ENCODE peak calls at places on chromosomes 6 and 20, in six cellular contexts. Q, Y, Z, J, K and B are unnamed samples.
A peak's percentile ranks its signal among the peaks of the same experiment; 100 is the strongest.

GRCh38 chr6:148370171-148370570 is 27.5 kb downstream of the SASH1 start:
- DNase-seq in Q (no peak), Y (no peak), Z (no peak), K (no peak), J (no peak), B (no peak)

GRCh38 chr6:40930555-40930954 is 108.5 kb downstream of the UNC5CL start:
- DNase-seq in Z (no peak), K (peak; percentile 22), Q (no peak), J (no peak), Y (no peak), B (no peak)

GRCh38 chr20:63215101-63216040 is 560 bp downstream of the YTHDF1 start:
- DNase-seq in Q (no peak), J (peak; percentile 47), Y (peak; percentile 48), K (peak; percentile 78), Z (no peak), B (no peak)

GRCh38 chr20:59845472-59845871 is 88.0 kb downstream of the SYCP2 start:
- DNase-seq in K (no peak), Z (no peak), Y (no peak), J (no peak), Q (peak; percentile 25), B (no peak)

GRCh38 chr6:88653936-88654335 is 309.5 kb downstream of the RNGTT start:
- DNase-seq in K (no peak), Q (no peak), J (no peak), Y (no peak), Z (no peak), B (no peak)

GRCh38 chr6:84456803-84457202 is 229.4 kb upstream of the CEP162 start:
- DNase-seq in J (no peak), Z (no peak), Y (no peak), Q (no peak), K (no peak), B (no peak)

GRCh38 chr6:70790483-70790882 is 122.8 kb downstream of the SMAP1 start:
- DNase-seq in K (no peak), Q (no peak), J (no peak), Y (no peak), Z (no peak), B (no peak)

GRCh38 chr20:45363611-45364492 is 896 bp downstream of the SYS1 start:
- DNase-seq in Z (no peak), Q (no peak), Y (no peak), K (no peak), J (no peak), B (no peak)

GRCh38 chr6:815348-815738 is 122.4 kb upstream of the EXOC2 start:
- DNase-seq in K (no peak), J (peak; percentile 36), Z (no peak), Q (no peak), Y (no peak), B (no peak)

GRCh38 chr6:55886185-55886836 is 10.9 kb upstream of the BMP5 start:
- DNase-seq in J (no peak), Z (no peak), Q (no peak), K (peak; percentile 55), Y (no peak), B (no peak)

GRCh38 chr20:24664266-24664986 is 195.0 kb downstream of the SYNDIG1 start:
- DNase-seq in Q (no peak), K (no peak), Z (no peak), Y (peak; percentile 31), J (no peak), B (no peak)

GRCh38 chr6:33082702-33083101 is 6.9 kb downstream of the HLA-DPB1 start:
- DNase-seq in Q (no peak), Y (no peak), K (peak; percentile 87), Z (no peak), J (peak; percentile 23), B (no peak)

GRCh38 chr20:63641792-63642517 is 11.3 kb downstream of the STMN3 start:
- DNase-seq in K (peak; percentile 96), Y (peak; percentile 97), J (peak; percentile 97), Z (peak; percentile 99), Q (no peak), B (peak; percentile 84)

GRCh38 chr6:103167345-103167744 is 1692.4 kb downstream of the HACE1 start:
- DNase-seq in Z (no peak), Q (no peak), J (no peak), Y (no peak), K (no peak), B (no peak)

GRCh38 chr6:22596011-22596410 is 26.6 kb downstream of the HDGFL1 start:
- DNase-seq in K (no peak), Y (no peak), Q (no peak), Z (no peak), J (no peak), B (no peak)

GRCh38 chr20:15931897-15932296 is 641.4 kb downstream of the KIF16B start:
- DNase-seq in Q (no peak), Y (no peak), K (no peak), J (no peak), Z (no peak), B (no peak)

GRCh38 chr20:15925376-15925775 is 647.9 kb downstream of the KIF16B start:
- DNase-seq in Q (no peak), Y (no peak), J (no peak), Z (no peak), K (no peak), B (no peak)

GRCh38 chr20:15927893-15928650 is 645.2 kb downstream of the KIF16B start:
- DNase-seq in K (no peak), Y (no peak), J (no peak), Q (no peak), Z (no peak), B (no peak)

GRCh38 chr20:15928946-15929345 is 644.3 kb downstream of the KIF16B start:
- DNase-seq in Z (no peak), K (no peak), Y (no peak), Q (no peak), J (no peak), B (no peak)

DNA sequence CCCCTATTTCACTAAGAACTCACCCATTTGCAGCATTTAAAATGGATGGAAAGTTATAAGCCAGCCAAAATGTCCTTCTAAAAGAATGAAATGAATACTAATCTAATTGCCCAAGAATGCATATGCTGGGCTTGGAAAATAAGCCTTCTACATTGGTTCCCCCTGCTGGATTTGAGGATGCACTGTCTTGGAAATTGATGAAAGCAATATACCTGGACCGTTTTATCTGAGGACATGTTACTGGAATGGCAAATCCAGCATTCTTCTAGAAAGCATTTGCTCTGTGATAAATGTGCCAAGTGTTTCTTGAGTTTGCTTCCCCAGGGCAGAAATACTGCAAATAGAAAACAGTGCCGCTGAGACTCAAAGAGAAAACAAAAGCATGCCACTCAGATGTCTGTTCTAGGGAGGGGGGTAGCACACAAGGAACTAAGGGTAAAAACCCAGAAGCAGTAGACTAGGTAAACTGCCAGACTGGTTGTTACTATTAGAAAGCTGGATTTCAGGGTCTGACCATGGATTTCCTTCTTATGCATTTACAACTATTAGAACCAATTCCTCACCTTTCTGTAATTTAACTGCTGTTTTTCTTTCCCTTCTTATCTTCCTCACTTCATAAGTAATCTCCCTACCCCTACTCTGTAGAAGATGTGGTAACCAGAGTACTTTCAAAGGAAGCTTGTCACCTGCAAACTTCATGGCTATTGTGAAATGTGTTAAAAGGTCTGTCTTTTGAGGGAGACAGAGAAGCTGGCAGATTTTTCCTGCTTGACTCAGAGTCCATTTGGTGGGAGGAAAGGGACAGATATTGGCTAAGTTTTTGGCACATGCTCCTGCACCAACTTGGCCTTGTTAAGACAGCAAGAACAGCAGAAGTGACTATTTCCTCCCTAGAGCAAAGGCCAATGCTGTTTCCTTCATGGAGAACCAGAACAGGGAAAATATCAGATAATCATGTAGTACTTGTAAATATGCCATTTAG is 642.6 kb downstream of the KIF16B start:
- DNase-seq in Q (no peak), K (peak; percentile 69), J (peak; percentile 7), Z (no peak), Y (no peak), B (no peak)
- TF ChIP-seq CTCF in Q (peak; percentile 46), K (peak; percentile 67), J (peak; percentile 56), Z (peak; percentile 32), Y (peak; percentile 80), B (no peak)

GRCh38 chr6:90082847-90083246 is 188.6 kb downstream of the GJA10 start:
- DNase-seq in Q (no peak), Y (no peak), J (no peak), K (no peak), Z (no peak), B (no peak)

GRCh38 chr6:90087103-90087833 is 193.0 kb downstream of the GJA10 start:
- DNase-seq in Q (no peak), K (no peak), Z (no peak), Y (no peak), J (no peak), B (no peak)

GRCh38 chr6:90080876-90081464 is 186.7 kb downstream of the GJA10 start:
- DNase-seq in Q (no peak), Z (no peak), K (no peak), J (no peak), Y (no peak), B (no peak)

GRCh38 chr6:90086517-90086916 is 192.2 kb downstream of the GJA10 start:
- DNase-seq in Z (no peak), J (no peak), Y (no peak), K (no peak), Q (no peak), B (no peak)

DNA sequence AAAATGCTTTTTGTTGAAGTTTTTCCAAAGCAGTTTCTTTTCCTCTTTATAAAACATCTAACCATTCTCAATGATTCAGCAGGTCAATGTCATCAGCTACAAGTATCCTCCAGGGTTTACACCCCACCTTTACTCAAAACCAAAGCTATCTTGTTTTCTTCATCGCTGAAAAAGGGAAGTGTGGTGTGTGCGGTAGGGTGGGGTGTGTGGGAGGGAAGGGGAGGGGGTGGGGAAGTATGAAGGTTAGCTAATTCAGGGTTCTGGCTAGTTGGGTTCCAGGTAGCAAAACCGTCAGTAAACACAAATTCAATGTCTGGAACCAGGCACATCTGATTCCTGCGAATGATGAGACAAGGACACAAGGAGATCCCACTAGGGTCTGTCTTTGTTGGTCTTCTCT is 189.6 kb downstream of the GJA10 start:
- DNase-seq in Y (no peak), Q (no peak), Z (no peak), K (no peak), J (no peak), B (no peak)
- TF ChIP-seq CTCF in Y (no peak), Q (no peak), Z (no peak), K (no peak), J (no peak), B (no peak)

DNA sequence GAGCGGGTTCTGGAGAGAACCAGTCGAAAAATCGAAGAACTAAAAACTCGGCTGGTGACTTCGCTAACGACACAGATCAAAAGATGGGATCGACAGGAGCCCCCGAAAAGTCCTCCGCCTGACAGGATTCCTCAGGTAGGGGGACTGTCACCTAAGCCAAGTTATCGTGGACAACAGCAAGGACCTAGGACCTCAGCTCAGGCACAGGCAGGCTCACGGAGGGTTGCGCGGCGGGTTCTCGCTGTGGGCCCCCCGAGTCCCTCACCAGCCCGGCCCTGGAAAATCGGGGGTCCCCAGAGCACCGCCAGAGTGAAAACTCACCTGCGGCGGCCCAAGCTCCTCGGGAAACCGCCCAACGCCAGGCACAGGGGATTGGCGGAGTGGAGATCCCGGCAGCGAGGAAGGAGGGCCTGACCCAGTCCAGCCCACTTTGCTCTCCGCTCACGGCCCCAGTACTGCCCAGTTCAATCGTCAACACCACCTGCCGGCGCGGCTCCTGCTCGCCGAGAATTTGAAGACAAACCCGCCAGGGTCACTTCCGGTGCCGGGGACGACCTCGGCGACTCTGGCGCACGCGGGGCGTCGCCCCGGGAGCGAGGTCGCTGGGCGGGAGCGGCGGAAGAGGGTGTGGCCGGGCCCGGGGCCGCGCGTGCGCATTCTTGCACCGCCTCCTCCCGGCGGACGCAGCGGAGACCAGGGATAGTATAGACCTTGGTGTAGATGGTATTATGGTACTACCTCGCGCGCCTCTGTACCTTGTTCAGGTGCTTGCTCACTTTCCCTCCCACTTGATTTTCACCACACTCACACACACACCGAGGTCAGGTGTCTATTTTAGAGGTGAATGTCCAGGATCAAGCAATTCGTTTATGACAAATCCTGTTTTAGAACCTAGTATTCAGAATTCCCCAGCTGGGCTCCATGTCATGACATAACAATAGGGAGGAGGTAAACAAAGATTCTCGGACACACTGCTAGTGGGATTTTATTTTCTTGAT is at the start of gene KATNA1:
- DNase-seq in Y (peak; percentile 90), K (peak; percentile 95), Z (peak; percentile 95), J (peak; percentile 88), Q (peak; percentile 72), B (peak; percentile 62)
- TF ChIP-seq CTCF in Y (no peak), K (no peak), Z (no peak), J (no peak), Q (no peak), B (no peak)

GRCh38 chr6:157270916-157271315 is 52.4 kb downstream of the TMEM242 start:
- DNase-seq in Q (no peak), Y (no peak), K (no peak), Z (no peak), J (no peak), B (no peak)
- TF ChIP-seq CTCF in Q (no peak), Y (no peak), K (no peak), Z (no peak), J (no peak), B (no peak)